ENCODE peak calls at places on chromosomes 7 and 10, in ten cellular contexts. I is PC-3; L is WERI-Rb-1; M is AG04449; S is B cell; Q is osteoblast; R is thoracic aorta; G is RWPE1; C is fibroblast of lung; V is CD4-positive, alpha-beta T cell. B is an unnamed sample.

GRCh38 chr10:109214916-109215740 is 708.2 kb downstream of the XPNPEP1 start:
- DNase-seq in I (no peak), L (no peak), M (no peak), S (no peak), Q (no peak), R (no peak), G (no peak), C (no peak), V (no peak), B (no peak)

GRCh38 chr7:33614357-33615132 is 290.8 kb upstream of the BMPER start:
- DNase-seq in I (no peak), L (no peak), M (no peak), S (no peak), Q (no peak), R (no peak), G (no peak), C (no peak), V (no peak), B (no peak)

GRCh38 chr7:131346885-131347592 is 19.4 kb downstream of the MKLN1 start:
- DNase-seq in I (peak), L (no peak), M (no peak), S (no peak), Q (no peak), R (no peak), G (no peak), C (no peak), V (no peak), B (no peak)

GRCh38 chr7:139871820-139872219 is 42.8 kb downstream of the TBXAS1 start:
- DNase-seq in I (no peak), L (no peak), M (no peak), S (no peak), Q (peak), R (no peak), G (no peak), C (no peak), V (no peak), B (no peak)

GRCh38 chr10:75083972-75084833 is 27.3 kb upstream of the SAMD8 start:
- DNase-seq in I (no peak), L (no peak), M (no peak), S (no peak), Q (peak), R (no peak), G (no peak), C (peak), V (no peak), B (no peak)

GRCh38 chr10:30709700-30710358 is 80.3 kb upstream of the LYZL2 start:
- DNase-seq in I (no peak), L (no peak), M (no peak), S (no peak), Q (no peak), R (no peak), G (no peak), C (no peak), V (no peak), B (no peak)

GRCh38 chr7:25407932-25408480 is 179.7 kb upstream of the NPVF start:
- DNase-seq in I (no peak), L (no peak), M (no peak), S (no peak), Q (no peak), R (no peak), G (no peak), C (no peak), V (no peak), B (no peak)

GRCh38 chr7:45918556-45918955 is 2.5 kb downstream of the IGFBP3 start:
- DNase-seq in I (no peak), L (no peak), M (no peak), S (no peak), Q (peak), R (no peak), G (no peak), C (no peak), V (no peak), B (no peak)

GRCh38 chr10:52883996-52884871 is 111.7 kb upstream of the MBL2 start:
- DNase-seq in I (peak), L (peak), M (peak), S (peak), Q (peak), R (no peak), G (peak), C (peak), V (no peak), B (no peak)
- TF ChIP-seq CTCF in I (peak), L (peak), M (peak), S (peak), Q (peak), R (peak), G (peak), C (peak), V (no peak), B (peak)

GRCh38 chr10:69629897-69630650 is at the start of gene FAM241B:
- DNase-seq in I (peak), L (peak), M (no peak), S (peak), Q (peak), R (no peak), G (peak), C (peak), V (peak), B (peak)
- TF ChIP-seq CTCF in I (peak), L (peak), M (peak), S (peak), Q (peak), R (peak), G (peak), C (peak), V (peak), B (peak)

DNA sequence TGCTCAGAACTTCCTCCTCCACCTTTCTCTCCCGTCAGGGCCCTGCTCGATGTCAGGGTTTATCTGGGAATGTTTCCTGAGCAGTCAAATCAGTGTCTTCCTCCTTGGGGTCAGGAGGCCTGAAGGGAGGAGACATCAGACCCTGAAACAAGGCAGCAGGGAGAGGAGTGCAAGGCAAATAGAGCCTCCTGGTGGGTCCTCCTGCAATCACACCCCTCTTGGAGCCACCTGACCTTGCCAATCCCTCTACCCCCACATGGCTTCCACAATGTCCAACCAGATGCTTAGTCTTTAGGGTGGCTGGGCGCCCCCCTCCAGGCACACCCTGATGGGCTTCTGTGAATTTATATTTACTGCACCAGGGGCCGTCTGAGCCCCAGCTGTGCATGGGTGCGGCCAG is 12.2 kb downstream of the GPR26 start:
- DNase-seq in I (no peak), L (no peak), M (no peak), S (no peak), Q (no peak), R (no peak), G (no peak), C (no peak), V (no peak), B (no peak)
- TF ChIP-seq CTCF in I (peak), L (no peak), M (no peak), S (no peak), Q (no peak), R (no peak), G (no peak), C (no peak), V (no peak), B (no peak)

DNA sequence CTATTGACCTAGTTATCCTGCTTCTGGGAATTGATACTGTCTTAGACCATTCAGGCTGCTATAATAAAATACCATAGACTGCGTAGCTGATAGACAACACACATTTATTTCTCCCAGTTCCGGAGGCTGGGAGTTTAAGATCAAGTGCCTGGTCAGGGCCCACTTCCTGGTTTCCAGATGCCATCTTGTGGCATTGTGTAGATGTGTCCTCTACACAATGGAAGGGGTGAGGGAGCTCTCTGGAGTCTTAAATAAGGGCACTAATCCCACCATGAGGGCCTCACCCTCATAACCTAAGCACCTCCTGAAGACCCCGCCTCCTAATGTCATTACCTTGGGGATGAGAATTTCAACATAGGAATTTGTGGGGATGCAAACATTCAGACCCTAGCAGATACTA is 62.4 kb downstream of the SLC35B4 start:
- DNase-seq in I (peak), L (no peak), M (no peak), S (no peak), Q (no peak), R (no peak), G (no peak), C (peak), V (no peak), B (no peak)
- TF ChIP-seq CTCF in I (peak), L (peak), M (no peak), S (no peak), Q (peak), R (no peak), G (no peak), C (peak), V (no peak), B (no peak)

B was measured in mesothelial cell of epicardium.